ENCODE peak calls at places on chromosome 20, in ten cellular contexts. One of them, this sample, is unnamed.

GRCh38 chr20:20791664-20792568 is 79.5 kb upstream of the RALGAPA2 start:
- DNase-seq in thyroid gland: no peak
- DNase-seq in A549: no peak
- DNase-seq in HCT116: no peak
- DNase-seq in heart left ventricle: no peak
- DNase-seq in uterus: no peak
- DNase-seq in GM12878: no peak
- DNase-seq in body of pancreas: no peak
- DNase-seq in breast epithelium: peak
- DNase-seq in esophagus squamous epithelium: no peak
- DNase-seq in this sample: no peak

GRCh38 chr20:57378107-57378506 is 13.1 kb upstream of the RBM38 start:
- DNase-seq in thyroid gland: no peak
- DNase-seq in A549: no peak
- DNase-seq in HCT116: no peak
- DNase-seq in heart left ventricle: no peak
- DNase-seq in uterus: no peak
- DNase-seq in GM12878: no peak
- DNase-seq in body of pancreas: no peak
- DNase-seq in breast epithelium: no peak
- DNase-seq in esophagus squamous epithelium: no peak
- DNase-seq in this sample: no peak

GRCh38 chr20:62066339-62066982 is 780 bp upstream of the TAF4 start:
- DNase-seq in thyroid gland: peak
- DNase-seq in A549: peak
- DNase-seq in HCT116: no peak
- DNase-seq in heart left ventricle: peak
- DNase-seq in uterus: peak
- DNase-seq in GM12878: no peak
- DNase-seq in body of pancreas: peak
- DNase-seq in breast epithelium: peak
- DNase-seq in esophagus squamous epithelium: no peak
- DNase-seq in this sample: peak

GRCh38 chr20:18032977-18033892 is 24.5 kb downstream of the OVOL2 start:
- DNase-seq in thyroid gland: no peak
- DNase-seq in A549: no peak
- DNase-seq in HCT116: no peak
- DNase-seq in heart left ventricle: no peak
- DNase-seq in uterus: no peak
- DNase-seq in GM12878: no peak
- DNase-seq in body of pancreas: no peak
- DNase-seq in breast epithelium: no peak
- DNase-seq in esophagus squamous epithelium: no peak
- DNase-seq in this sample: no peak

GRCh38 chr20:10540636-10541493 is 105.8 kb downstream of the SLX4IP start:
- DNase-seq in thyroid gland: no peak
- DNase-seq in A549: peak
- DNase-seq in HCT116: peak
- DNase-seq in heart left ventricle: no peak
- DNase-seq in uterus: no peak
- DNase-seq in GM12878: no peak
- DNase-seq in body of pancreas: no peak
- DNase-seq in breast epithelium: no peak
- DNase-seq in esophagus squamous epithelium: no peak
- DNase-seq in this sample: peak

GRCh38 chr20:37355252-37356180 is 9.6 kb downstream of the SRC start:
- DNase-seq in thyroid gland: no peak
- DNase-seq in A549: no peak
- DNase-seq in HCT116: no peak
- DNase-seq in heart left ventricle: no peak
- DNase-seq in uterus: no peak
- DNase-seq in GM12878: no peak
- DNase-seq in body of pancreas: no peak
- DNase-seq in breast epithelium: no peak
- DNase-seq in esophagus squamous epithelium: no peak
- DNase-seq in this sample: no peak

GRCh38 chr20:10508060-10508459 is 73.0 kb downstream of the SLX4IP start:
- DNase-seq in thyroid gland: no peak
- DNase-seq in A549: no peak
- DNase-seq in HCT116: peak
- DNase-seq in heart left ventricle: no peak
- DNase-seq in uterus: peak
- DNase-seq in GM12878: no peak
- DNase-seq in body of pancreas: peak
- DNase-seq in breast epithelium: no peak
- DNase-seq in esophagus squamous epithelium: no peak
- DNase-seq in this sample: peak

GRCh38 chr20:13131688-13132087 is 89.4 kb upstream of the ISM1 start:
- DNase-seq in thyroid gland: no peak
- DNase-seq in A549: no peak
- DNase-seq in HCT116: no peak
- DNase-seq in heart left ventricle: no peak
- DNase-seq in uterus: no peak
- DNase-seq in GM12878: no peak
- DNase-seq in body of pancreas: no peak
- DNase-seq in breast epithelium: no peak
- DNase-seq in esophagus squamous epithelium: no peak
- DNase-seq in this sample: no peak

GRCh38 chr20:54668271-54669053 is 193.1 kb downstream of the DOK5 start:
- DNase-seq in thyroid gland: peak
- DNase-seq in A549: peak
- DNase-seq in HCT116: no peak
- DNase-seq in heart left ventricle: no peak
- DNase-seq in uterus: no peak
- DNase-seq in GM12878: no peak
- DNase-seq in body of pancreas: peak
- DNase-seq in breast epithelium: no peak
- DNase-seq in esophagus squamous epithelium: no peak
- DNase-seq in this sample: peak

GRCh38 chr20:50885068-50885467 is 46.2 kb downstream of the ADNP start:
- DNase-seq in thyroid gland: no peak
- DNase-seq in A549: no peak
- DNase-seq in HCT116: no peak
- DNase-seq in heart left ventricle: no peak
- DNase-seq in uterus: no peak
- DNase-seq in GM12878: no peak
- DNase-seq in body of pancreas: no peak
- DNase-seq in breast epithelium: no peak
- DNase-seq in esophagus squamous epithelium: no peak
- DNase-seq in this sample: no peak
- TF ChIP-seq POLR2A in thyroid gland: no peak
- TF ChIP-seq POLR2A in A549: no peak
- TF ChIP-seq POLR2A in HCT116: no peak
- TF ChIP-seq POLR2A in heart left ventricle: no peak
- TF ChIP-seq POLR2A in uterus: no peak
- TF ChIP-seq POLR2A in GM12878: no peak
- TF ChIP-seq POLR2A in body of pancreas: no peak
- TF ChIP-seq POLR2A in breast epithelium: no peak
- TF ChIP-seq POLR2A in esophagus squamous epithelium: no peak
- TF ChIP-seq POLR2A in this sample: no peak

DNA sequence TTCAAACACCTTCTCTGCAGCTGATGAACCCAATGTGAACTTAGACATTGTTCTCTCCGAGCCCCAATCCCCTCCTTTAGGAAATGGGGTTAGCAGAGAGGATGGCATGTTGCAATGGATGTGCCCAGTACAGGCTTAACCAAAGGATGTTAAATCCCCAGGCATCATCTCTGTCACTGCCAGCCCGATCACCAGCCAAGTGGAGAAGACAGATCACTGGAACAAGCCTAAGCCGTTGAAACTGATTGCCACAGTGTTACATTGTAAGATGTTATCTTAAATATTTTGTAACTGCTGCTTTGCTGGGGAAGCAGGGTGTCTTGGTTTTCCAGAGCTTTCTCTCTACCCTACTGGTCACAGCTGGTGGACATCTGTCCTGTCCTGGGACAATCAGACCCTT is 783.4 kb upstream of the CHD6 start:
- DNase-seq in thyroid gland: no peak
- DNase-seq in A549: no peak
- DNase-seq in HCT116: no peak
- DNase-seq in heart left ventricle: no peak
- DNase-seq in uterus: no peak
- DNase-seq in GM12878: no peak
- DNase-seq in body of pancreas: no peak
- DNase-seq in breast epithelium: no peak
- DNase-seq in esophagus squamous epithelium: no peak
- DNase-seq in this sample: no peak
- TF ChIP-seq POLR2A in thyroid gland: no peak
- TF ChIP-seq POLR2A in A549: no peak
- TF ChIP-seq POLR2A in HCT116: no peak
- TF ChIP-seq POLR2A in heart left ventricle: no peak
- TF ChIP-seq POLR2A in uterus: no peak
- TF ChIP-seq POLR2A in GM12878: no peak
- TF ChIP-seq POLR2A in body of pancreas: no peak
- TF ChIP-seq POLR2A in breast epithelium: no peak
- TF ChIP-seq POLR2A in esophagus squamous epithelium: no peak
- TF ChIP-seq POLR2A in this sample: no peak

DNA sequence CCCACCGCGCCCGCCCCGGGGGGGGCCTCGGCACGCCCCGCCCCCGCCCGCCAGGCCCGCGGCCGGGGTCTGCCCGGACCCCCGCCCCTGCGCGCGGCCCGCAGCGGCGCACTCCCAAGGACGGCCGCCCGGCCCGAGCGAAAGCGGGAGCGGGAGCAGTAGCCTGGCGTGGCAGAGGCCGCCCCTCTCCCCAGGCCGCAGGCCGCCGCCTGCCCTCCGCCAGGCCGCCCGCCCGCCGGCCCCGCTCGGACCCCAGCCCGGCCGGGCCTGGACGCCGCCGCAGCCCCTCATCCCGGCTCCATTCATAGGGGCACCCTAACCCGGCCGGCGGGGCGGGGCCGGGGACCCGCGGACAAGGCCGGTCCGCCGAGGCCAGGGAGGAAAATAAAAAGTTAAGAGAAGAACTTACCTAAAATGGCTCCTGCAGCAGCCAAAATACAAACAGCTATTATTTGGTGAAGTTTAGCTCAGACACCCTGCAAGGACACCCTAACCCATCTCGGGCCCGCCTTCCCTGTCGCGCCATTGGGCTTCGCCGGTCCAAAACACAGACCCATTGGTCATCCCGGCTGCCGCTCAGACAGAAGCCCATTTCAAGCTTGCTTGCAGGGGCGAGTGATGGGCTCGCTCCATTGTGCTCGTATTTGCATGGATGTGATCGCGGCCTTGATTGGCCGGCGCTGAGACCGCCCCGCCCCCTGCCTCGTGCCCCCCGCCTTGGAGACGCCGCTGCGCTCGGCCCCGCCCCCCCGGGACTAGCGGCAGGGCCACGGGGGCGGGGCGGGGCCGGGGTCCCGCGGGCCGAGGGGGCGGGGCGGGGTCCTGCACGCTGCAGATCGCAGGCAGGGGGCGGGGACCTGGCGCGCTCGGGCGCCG is at the start of gene CHD6:
- DNase-seq in thyroid gland: peak
- DNase-seq in A549: peak
- DNase-seq in HCT116: peak
- DNase-seq in heart left ventricle: peak
- DNase-seq in uterus: peak
- DNase-seq in GM12878: peak
- DNase-seq in body of pancreas: peak
- DNase-seq in breast epithelium: peak
- DNase-seq in esophagus squamous epithelium: peak
- DNase-seq in this sample: peak
- TF ChIP-seq POLR2A in thyroid gland: no peak
- TF ChIP-seq POLR2A in A549: no peak
- TF ChIP-seq POLR2A in HCT116: no peak
- TF ChIP-seq POLR2A in heart left ventricle: no peak
- TF ChIP-seq POLR2A in uterus: peak
- TF ChIP-seq POLR2A in GM12878: no peak
- TF ChIP-seq POLR2A in body of pancreas: peak
- TF ChIP-seq POLR2A in breast epithelium: no peak
- TF ChIP-seq POLR2A in esophagus squamous epithelium: no peak
- TF ChIP-seq POLR2A in this sample: no peak

DNA sequence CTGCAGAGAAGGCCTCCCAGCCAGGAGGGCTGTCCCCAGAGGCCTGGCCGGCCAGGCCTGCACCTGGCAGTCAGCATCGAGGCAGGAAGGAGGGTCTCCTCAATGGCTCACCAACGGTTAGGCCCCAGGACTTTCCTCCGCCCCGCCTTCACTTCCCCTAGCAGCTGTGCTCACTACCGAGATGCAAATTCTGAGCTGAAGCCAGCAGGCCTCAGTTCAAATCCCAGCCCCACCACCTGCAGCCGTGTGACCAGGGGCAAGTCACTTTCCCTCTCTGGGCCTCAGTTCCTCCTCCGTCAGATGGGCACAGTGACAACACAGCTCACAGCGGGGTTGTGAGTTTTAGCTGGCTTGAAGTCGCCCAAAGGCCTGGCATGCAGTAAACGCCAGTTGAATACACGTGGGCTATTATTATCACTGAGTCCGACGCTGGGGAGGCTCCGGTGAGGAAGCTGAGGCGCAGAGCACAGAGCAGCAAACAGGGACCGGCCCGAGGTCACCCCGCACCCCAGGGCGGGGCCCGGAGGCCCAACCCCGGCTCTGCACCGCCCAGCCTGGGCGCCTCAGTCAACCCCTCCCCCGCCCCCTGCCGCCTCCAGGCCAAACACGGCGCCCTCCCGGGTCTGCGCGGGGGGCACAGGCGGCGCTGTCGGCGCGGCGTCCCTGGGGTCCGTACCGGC is 717 bp downstream of the E2F1 start:
- DNase-seq in thyroid gland: peak
- DNase-seq in A549: peak
- DNase-seq in HCT116: no peak
- DNase-seq in heart left ventricle: no peak
- DNase-seq in uterus: no peak
- DNase-seq in GM12878: peak
- DNase-seq in body of pancreas: no peak
- DNase-seq in breast epithelium: no peak
- DNase-seq in esophagus squamous epithelium: no peak
- DNase-seq in this sample: no peak
- TF ChIP-seq POLR2A in thyroid gland: no peak
- TF ChIP-seq POLR2A in A549: no peak
- TF ChIP-seq POLR2A in HCT116: no peak
- TF ChIP-seq POLR2A in heart left ventricle: no peak
- TF ChIP-seq POLR2A in uterus: no peak
- TF ChIP-seq POLR2A in GM12878: peak
- TF ChIP-seq POLR2A in body of pancreas: no peak
- TF ChIP-seq POLR2A in breast epithelium: no peak
- TF ChIP-seq POLR2A in esophagus squamous epithelium: no peak
- TF ChIP-seq POLR2A in this sample: peak